ENCODE peak calls at places on chromosomes 7 and 10, in nine cellular contexts. P is body of pancreas; A is astrocyte of the spinal cord; R is GM06990; B is fibroblast of mammary gland; O is mesothelial cell of epicardium; C is CD8-positive, alpha-beta T cell; D is endothelial cell of umbilical vein; H is lower leg skin. W is an unnamed sample.

GRCh38 chr7:155440018-155440410 is 17.9 kb upstream of the EN2 start:
- DNase-seq in P (no peak), A (no peak), R (no peak), B (no peak), O (no peak), C (no peak), D (no peak), H (no peak), W (no peak)

GRCh38 chr7:110071219-110071618 is 1019.7 kb upstream of the LRRN3 start:
- DNase-seq in P (no peak), A (no peak), R (no peak), B (no peak), O (no peak), C (no peak), D (no peak), H (no peak), W (no peak)

GRCh38 chr7:121832347-121832746 is 40.6 kb upstream of the PTPRZ1 start:
- DNase-seq in P (peak; percentile 73), A (peak; percentile 4), R (no peak), B (no peak), O (no peak), C (no peak), D (no peak), H (no peak), W (no peak)

GRCh38 chr7:154794147-154794780 is 208.7 kb downstream of the PAXIP1 start:
- DNase-seq in P (peak; percentile 39), A (no peak), R (peak; percentile 9), B (no peak), O (no peak), C (no peak), D (no peak), H (no peak), W (no peak)

GRCh38 chr10:99787782-99788181 is 5.3 kb downstream of the ABCC2 start:
- DNase-seq in P (no peak), A (no peak), R (no peak), B (no peak), O (no peak), C (no peak), D (no peak), H (no peak), W (no peak)

GRCh38 chr10:17206210-17206709 is 4.8 kb upstream of the TRDMT1 start:
- DNase-seq in P (no peak), A (peak; percentile 73), R (no peak), B (peak; percentile 92), O (no peak), C (no peak), D (peak; percentile 42), H (no peak), W (no peak)

GRCh38 chr10:133099571-133099970 is 11.8 kb downstream of the ADGRA1 start:
- DNase-seq in P (no peak), A (no peak), R (no peak), B (no peak), O (no peak), C (no peak), D (no peak), H (no peak), W (no peak)

GRCh38 chr10:83724471-83725241 is 414.7 kb upstream of the GHITM start:
- DNase-seq in P (no peak), A (no peak), R (peak; percentile 18), B (no peak), O (no peak), C (no peak), D (peak; percentile 71), H (no peak), W (no peak)

GRCh38 chr7:44159824-44160630 is 18.9 kb upstream of the MYL7 start:
- DNase-seq in P (no peak), A (no peak), R (no peak), B (no peak), O (no peak), C (no peak), D (no peak), H (peak; percentile 58), W (no peak)

GRCh38 chr7:4683884-4684565 is 1.9 kb downstream of the FOXK1 start:
- DNase-seq in P (peak; percentile 70), A (peak; percentile 63), R (peak; percentile 53), B (peak; percentile 80), O (no peak), C (peak; percentile 14), D (peak; percentile 80), H (no peak), W (peak; percentile 41)

DNA sequence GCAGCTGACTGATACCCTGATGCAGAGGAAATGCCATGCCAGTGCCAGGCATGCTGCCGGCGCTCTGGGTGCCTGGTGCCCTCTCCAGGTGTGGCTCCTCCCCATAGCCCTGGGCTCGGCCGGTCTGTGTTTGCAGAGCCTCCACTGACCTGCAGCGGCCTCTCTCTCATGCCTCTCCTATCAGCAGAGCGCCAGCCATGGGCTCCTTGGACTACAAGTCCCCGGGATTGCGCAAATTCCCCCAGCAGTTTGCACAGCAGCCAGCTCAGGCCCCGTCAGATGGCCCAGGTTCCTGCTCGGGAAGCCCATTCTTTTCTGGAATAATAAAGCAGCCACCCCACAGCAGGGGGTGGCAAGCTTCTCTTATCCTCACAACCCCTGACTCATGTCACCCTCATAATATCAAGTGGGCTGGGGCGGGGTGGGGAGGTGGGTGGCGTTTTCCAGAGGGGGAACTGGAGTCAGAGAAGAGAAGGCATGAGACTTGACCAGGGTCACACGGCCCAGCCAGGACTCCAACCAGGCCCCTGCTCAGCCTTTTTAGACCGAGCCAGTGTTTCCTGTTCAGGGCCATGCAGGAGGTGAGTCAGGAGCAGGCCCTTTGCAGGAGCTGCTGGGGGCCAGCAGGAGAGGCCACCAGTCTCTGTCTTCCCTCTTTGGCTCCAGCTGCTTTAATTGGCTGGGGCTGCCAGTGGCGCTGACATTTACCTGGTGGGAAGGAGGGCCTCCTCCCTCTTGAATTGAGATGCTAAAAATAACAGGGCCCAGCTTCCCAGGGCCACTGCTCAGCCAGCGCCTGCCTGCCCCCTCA is 58.6 kb downstream of the ZMIZ1 start:
- DNase-seq in P (peak; percentile 98), A (peak; percentile 84), R (no peak), B (peak; percentile 87), O (no peak), C (no peak), D (peak; percentile 67), H (peak; percentile 95), W (no peak)
- TF ChIP-seq CTCF in P (no peak), A (no peak), R (no peak), B (no peak), O (no peak), C (no peak), D (no peak), H (no peak), W (no peak)

GRCh38 chr10:108439397-108439796 is 1274.9 kb upstream of the SORCS1 start:
- DNase-seq in P (no peak), A (no peak), R (no peak), B (peak; percentile 19), O (no peak), C (no peak), D (no peak), H (no peak), W (no peak)
- TF ChIP-seq CTCF in P (no peak), A (peak; percentile 3), R (no peak), B (peak; percentile 10), O (no peak), C (no peak), D (no peak), H (no peak), W (no peak)

GRCh38 chr7:139798221-139798620 is 20.4 kb upstream of the HIPK2 start:
- DNase-seq in P (no peak), A (no peak), R (peak; percentile 29), B (no peak), O (no peak), C (no peak), D (no peak), H (no peak), W (no peak)
- TF ChIP-seq CTCF in P (no peak), A (no peak), R (no peak), B (no peak), O (no peak), C (no peak), D (no peak), H (no peak), W (no peak)

GRCh38 chr10:73218466-73219191 is 28.4 kb downstream of the DNAJC9 start:
- DNase-seq in P (no peak), A (peak; percentile 10), R (no peak), B (peak; percentile 39), O (no peak), C (no peak), D (peak; percentile 46), H (no peak), W (no peak)
- TF ChIP-seq CTCF in P (no peak), A (peak; percentile 50), R (peak; percentile 54), B (peak; percentile 49), O (no peak), C (peak; percentile 20), D (peak; percentile 32), H (no peak), W (no peak)

GRCh38 chr7:73570521-73570920 is 7.9 kb downstream of the TBL2 start:
- DNase-seq in P (no peak), A (no peak), R (no peak), B (no peak), O (no peak), C (no peak), D (no peak), H (no peak), W (no peak)

GRCh38 chr7:73567140-73567539 is 9.7 kb upstream of the BCL7B start:
- DNase-seq in P (no peak), A (no peak), R (no peak), B (no peak), O (no peak), C (no peak), D (no peak), H (no peak), W (no peak)

GRCh38 chr7:73570977-73571376 is 7.4 kb downstream of the TBL2 start:
- DNase-seq in P (no peak), A (no peak), R (no peak), B (no peak), O (no peak), C (no peak), D (no peak), H (no peak), W (no peak)

GRCh38 chr7:73567701-73568685 is 10.4 kb downstream of the TBL2 start:
- DNase-seq in P (no peak), A (no peak), R (no peak), B (peak; percentile 42), O (no peak), C (no peak), D (no peak), H (no peak), W (no peak)

GRCh38 chr7:73569042-73569608 is 9.3 kb downstream of the TBL2 start:
- DNase-seq in P (no peak), A (no peak), R (no peak), B (no peak), O (no peak), C (no peak), D (no peak), H (no peak), W (no peak)
- TF ChIP-seq CTCF in P (no peak), A (no peak), R (no peak), B (no peak), O (no peak), C (no peak), D (no peak), H (no peak), W (no peak)

DNA sequence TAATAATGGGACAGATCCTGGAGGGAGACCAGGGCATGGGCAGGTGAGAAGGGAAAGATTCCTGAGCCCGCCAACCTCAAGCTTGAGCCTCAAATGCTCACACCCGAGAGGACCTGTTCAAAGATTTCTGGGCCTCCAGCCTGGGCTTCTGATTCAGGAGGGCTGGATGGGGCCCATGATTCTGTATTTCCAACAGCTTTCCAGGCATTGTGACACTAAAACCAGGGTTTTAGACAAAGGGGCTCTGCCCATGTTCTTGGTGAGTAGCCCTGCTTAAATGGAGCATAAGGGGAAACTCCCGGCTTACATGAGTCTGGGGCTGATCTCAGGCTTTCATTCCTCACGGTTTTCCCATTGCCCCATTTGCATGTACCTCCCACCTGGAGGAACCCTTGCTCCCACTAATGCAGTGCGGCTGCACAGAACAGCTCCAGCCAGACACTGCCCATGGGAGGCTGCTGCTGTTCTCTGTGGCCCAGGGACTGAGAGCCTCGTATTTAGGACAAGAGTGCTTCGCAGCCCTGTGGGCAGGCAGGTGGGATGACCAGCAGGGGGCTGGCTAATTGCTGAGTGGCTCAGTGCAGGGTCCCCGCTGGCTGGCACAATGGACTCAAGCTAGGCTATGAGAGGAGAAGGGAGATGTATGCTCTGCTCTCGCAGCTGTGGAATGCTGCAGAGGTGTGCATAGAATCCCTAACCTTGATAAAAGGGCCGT is 135.3 kb upstream of the COBL start:
- DNase-seq in P (no peak), A (no peak), R (no peak), B (no peak), O (no peak), C (no peak), D (no peak), H (no peak), W (no peak)
- TF ChIP-seq CTCF in P (no peak), A (no peak), R (no peak), B (no peak), O (no peak), C (no peak), D (no peak), H (no peak), W (no peak)